ENCODE peak calls at places on chromosome 1, in five cellular contexts. M is cardiac septum; X is stimulated activated naive B cell treated with anti-CD40 and anti-IgM and Interleukin-4, amounts not matched to agents 10 μg/mL and 1 μg/mL and 100 μg/mL, for 72 hours; O is heart right ventricle; N is LoVo. I is an unnamed sample.

GRCh38 chr1:1872329-1872994 is 18.4 kb downstream of the GNB1 start:
- DNase-seq in M (no peak), X (no peak), O (no peak), N (no peak), I (no peak)

GRCh38 chr1:212504171-212504803 is 71.6 kb downstream of the NENF start:
- DNase-seq in M (no peak), X (no peak), O (no peak), N (no peak), I (no peak)

GRCh38 chr1:201059871-201060555 is 36.5 kb upstream of the KIF21B start:
- DNase-seq in M (no peak), X (no peak), O (no peak), N (no peak), I (no peak)

GRCh38 chr1:79859212-79859948 is 852.9 kb upstream of the ADGRL4 start:
- DNase-seq in M (no peak), X (no peak), O (no peak), N (peak; percentile 11), I (no peak)

GRCh38 chr1:1544544-1544943 is 4.1 kb upstream of the TMEM240 start:
- DNase-seq in M (no peak), X (no peak), O (no peak), N (no peak), I (no peak)

GRCh38 chr1:163071381-163072255 is 2.5 kb downstream of the RGS4 start:
- DNase-seq in M (no peak), X (peak; percentile 4), O (peak; percentile 33), N (peak; percentile 64), I (peak; percentile 12)

GRCh38 chr1:171141336-171142051 is 43.6 kb upstream of the FMO2 start:
- DNase-seq in M (no peak), X (no peak), O (peak; percentile 21), N (no peak), I (no peak)

GRCh38 chr1:211648336-211648735 is 27.1 kb downstream of the NEK2 start:
- DNase-seq in M (no peak), X (no peak), O (no peak), N (peak; percentile 83), I (no peak)

GRCh38 chr1:183920651-183921050 is 115.7 kb downstream of the RGL1 start:
- DNase-seq in M (no peak), X (no peak), O (no peak), N (no peak), I (no peak)

GRCh38 chr1:206693029-206693428 is 8.3 kb downstream of the MAPKAPK2 start:
- DNase-seq in M (peak; percentile 89), X (no peak), O (peak; percentile 84), N (no peak), I (no peak)

I was measured in GM12864.